ENCODE peak calls at places on chromosomes 4 and X, in ten cellular contexts. One of them, this sample, is unnamed.

GRCh38 chr4:117771647-117772337 is 262.5 kb upstream of the NDST3 start:
- DNase-seq in K562: no peak
- DNase-seq in H1: peak
- DNase-seq in GM12878: no peak
- DNase-seq in suprapubic skin: no peak
- DNase-seq in esophagus muscularis mucosa: no peak
- DNase-seq in transverse colon: no peak
- DNase-seq in HepG2: no peak
- DNase-seq in sigmoid colon: no peak
- DNase-seq in stomach: no peak
- DNase-seq in this sample: no peak

GRCh38 chr4:146465628-146466027 is 56.1 kb downstream of the SLC10A7 start:
- DNase-seq in GM12878: no peak
- DNase-seq in K562: no peak
- DNase-seq in transverse colon: no peak
- DNase-seq in H1: no peak
- DNase-seq in esophagus muscularis mucosa: no peak
- DNase-seq in sigmoid colon: no peak
- DNase-seq in suprapubic skin: no peak
- DNase-seq in stomach: no peak
- DNase-seq in HepG2: no peak
- DNase-seq in this sample: no peak

GRCh38 chr4:124710253-124710849 is 2.2 kb downstream of the ANKRD50 start:
- DNase-seq in H1: no peak
- DNase-seq in HepG2: no peak
- DNase-seq in esophagus muscularis mucosa: no peak
- DNase-seq in transverse colon: no peak
- DNase-seq in GM12878: no peak
- DNase-seq in suprapubic skin: no peak
- DNase-seq in K562: no peak
- DNase-seq in sigmoid colon: no peak
- DNase-seq in stomach: no peak
- DNase-seq in this sample: no peak

GRCh38 chrX:12304261-12304660 is 166.0 kb downstream of the FRMPD4 start:
- DNase-seq in HepG2: no peak
- DNase-seq in stomach: no peak
- DNase-seq in H1: no peak
- DNase-seq in transverse colon: no peak
- DNase-seq in suprapubic skin: no peak
- DNase-seq in K562: no peak
- DNase-seq in GM12878: no peak
- DNase-seq in esophagus muscularis mucosa: no peak
- DNase-seq in sigmoid colon: no peak
- DNase-seq in this sample: no peak

GRCh38 chr4:7837597-7838135 is 102.0 kb downstream of the AFAP1 start:
- DNase-seq in sigmoid colon: peak
- DNase-seq in esophagus muscularis mucosa: no peak
- DNase-seq in suprapubic skin: no peak
- DNase-seq in HepG2: no peak
- DNase-seq in GM12878: no peak
- DNase-seq in transverse colon: no peak
- DNase-seq in K562: no peak
- DNase-seq in stomach: no peak
- DNase-seq in H1: no peak
- DNase-seq in this sample: no peak

GRCh38 chr4:81095411-81095810 is 64.9 kb downstream of the BMP3 start:
- DNase-seq in sigmoid colon: no peak
- DNase-seq in HepG2: no peak
- DNase-seq in esophagus muscularis mucosa: no peak
- DNase-seq in GM12878: no peak
- DNase-seq in K562: no peak
- DNase-seq in transverse colon: no peak
- DNase-seq in stomach: no peak
- DNase-seq in suprapubic skin: no peak
- DNase-seq in H1: no peak
- DNase-seq in this sample: no peak

GRCh38 chr4:56226579-56226978 is 160.7 kb downstream of the AASDH start:
- DNase-seq in HepG2: no peak
- DNase-seq in transverse colon: no peak
- DNase-seq in GM12878: no peak
- DNase-seq in sigmoid colon: no peak
- DNase-seq in H1: no peak
- DNase-seq in stomach: no peak
- DNase-seq in suprapubic skin: no peak
- DNase-seq in esophagus muscularis mucosa: no peak
- DNase-seq in K562: no peak
- DNase-seq in this sample: no peak

GRCh38 chr4:125985856-125986255 is 671.1 kb downstream of the FAT4 start:
- DNase-seq in suprapubic skin: no peak
- DNase-seq in sigmoid colon: no peak
- DNase-seq in transverse colon: no peak
- DNase-seq in esophagus muscularis mucosa: no peak
- DNase-seq in H1: peak
- DNase-seq in HepG2: no peak
- DNase-seq in stomach: no peak
- DNase-seq in GM12878: peak
- DNase-seq in K562: no peak
- DNase-seq in this sample: no peak

GRCh38 chr4:5374577-5374976 is 323.3 kb downstream of the STK32B start:
- DNase-seq in GM12878: no peak
- DNase-seq in sigmoid colon: no peak
- DNase-seq in K562: no peak
- DNase-seq in stomach: no peak
- DNase-seq in esophagus muscularis mucosa: no peak
- DNase-seq in H1: no peak
- DNase-seq in suprapubic skin: peak
- DNase-seq in HepG2: no peak
- DNase-seq in transverse colon: no peak
- DNase-seq in this sample: no peak

GRCh38 chrX:66014560-66014959 is 25.3 kb downstream of the VSIG4 start:
- DNase-seq in K562: no peak
- DNase-seq in GM12878: no peak
- DNase-seq in suprapubic skin: no peak
- DNase-seq in sigmoid colon: no peak
- DNase-seq in HepG2: no peak
- DNase-seq in stomach: no peak
- DNase-seq in esophagus muscularis mucosa: no peak
- DNase-seq in transverse colon: no peak
- DNase-seq in H1: no peak
- DNase-seq in this sample: no peak

GRCh38 chr4:44859477-44859876 is 133.1 kb upstream of the GNPDA2 start:
- DNase-seq in stomach: no peak
- DNase-seq in transverse colon: no peak
- DNase-seq in GM12878: no peak
- DNase-seq in esophagus muscularis mucosa: no peak
- DNase-seq in H1: no peak
- DNase-seq in HepG2: no peak
- DNase-seq in suprapubic skin: no peak
- DNase-seq in sigmoid colon: no peak
- DNase-seq in K562: no peak
- DNase-seq in this sample: no peak

GRCh38 chr4:7524064-7524682 is 89.4 kb upstream of the PSAPL1 start:
- DNase-seq in sigmoid colon: no peak
- DNase-seq in stomach: no peak
- DNase-seq in H1: no peak
- DNase-seq in suprapubic skin: no peak
- DNase-seq in GM12878: no peak
- DNase-seq in K562: no peak
- DNase-seq in esophagus muscularis mucosa: no peak
- DNase-seq in HepG2: no peak
- DNase-seq in transverse colon: no peak
- DNase-seq in this sample: no peak

GRCh38 chr4:54238389-54238788 is 9.3 kb downstream of the PDGFRA start:
- DNase-seq in esophagus muscularis mucosa: no peak
- DNase-seq in sigmoid colon: no peak
- DNase-seq in HepG2: no peak
- DNase-seq in transverse colon: no peak
- DNase-seq in H1: no peak
- DNase-seq in stomach: no peak
- DNase-seq in suprapubic skin: no peak
- DNase-seq in K562: no peak
- DNase-seq in GM12878: no peak
- DNase-seq in this sample: no peak

GRCh38 chrX:148354906-148355305 is 145.5 kb upstream of the AFF2 start:
- DNase-seq in sigmoid colon: no peak
- DNase-seq in H1: no peak
- DNase-seq in K562: no peak
- DNase-seq in GM12878: no peak
- DNase-seq in HepG2: no peak
- DNase-seq in suprapubic skin: no peak
- DNase-seq in stomach: no peak
- DNase-seq in transverse colon: no peak
- DNase-seq in esophagus muscularis mucosa: no peak
- DNase-seq in this sample: no peak

GRCh38 chr4:3249681-3250437 is 900 bp downstream of the MSANTD1 start:
- DNase-seq in stomach: no peak
- DNase-seq in sigmoid colon: no peak
- DNase-seq in GM12878: no peak
- DNase-seq in suprapubic skin: no peak
- DNase-seq in H1: no peak
- DNase-seq in esophagus muscularis mucosa: no peak
- DNase-seq in transverse colon: no peak
- DNase-seq in HepG2: no peak
- DNase-seq in K562: no peak
- DNase-seq in this sample: no peak

GRCh38 chr4:151534195-151534594 is 125.2 kb downstream of the FHIP1A start:
- DNase-seq in esophagus muscularis mucosa: no peak
- DNase-seq in suprapubic skin: no peak
- DNase-seq in H1: no peak
- DNase-seq in stomach: no peak
- DNase-seq in HepG2: no peak
- DNase-seq in K562: no peak
- DNase-seq in sigmoid colon: no peak
- DNase-seq in GM12878: no peak
- DNase-seq in transverse colon: no peak
- DNase-seq in this sample: no peak
- TF ChIP-seq POLR2A in esophagus muscularis mucosa: no peak
- TF ChIP-seq POLR2A in suprapubic skin: no peak
- TF ChIP-seq POLR2A in H1: no peak
- TF ChIP-seq POLR2A in stomach: no peak
- TF ChIP-seq POLR2A in HepG2: no peak
- TF ChIP-seq POLR2A in K562: no peak
- TF ChIP-seq POLR2A in sigmoid colon: no peak
- TF ChIP-seq POLR2A in GM12878: no peak
- TF ChIP-seq POLR2A in transverse colon: no peak
- TF ChIP-seq POLR2A in this sample: no peak

DNA sequence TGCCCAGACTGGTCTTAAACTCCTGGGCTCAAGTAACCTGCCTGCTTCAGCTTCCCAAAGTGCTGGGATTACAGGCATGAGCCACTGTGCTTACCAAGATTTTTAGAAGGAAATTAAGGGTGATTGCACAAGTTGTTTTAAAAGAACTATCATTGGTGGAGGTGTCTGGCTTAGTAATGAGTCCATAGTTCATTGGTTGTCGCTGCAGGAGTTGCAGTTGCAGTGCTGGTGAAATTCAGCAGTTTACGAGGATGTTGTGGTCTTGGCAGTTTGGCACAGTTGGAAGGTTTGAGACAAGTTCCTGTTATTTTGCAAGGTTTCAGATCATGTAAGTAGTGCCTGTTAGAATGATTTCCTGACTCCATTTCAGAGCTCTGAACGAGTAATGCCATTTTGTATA is 48.1 kb downstream of the RAB40AL start:
- DNase-seq in stomach: no peak
- DNase-seq in H1: no peak
- DNase-seq in transverse colon: no peak
- DNase-seq in sigmoid colon: no peak
- DNase-seq in suprapubic skin: no peak
- DNase-seq in esophagus muscularis mucosa: no peak
- DNase-seq in HepG2: no peak
- DNase-seq in GM12878: no peak
- DNase-seq in K562: no peak
- DNase-seq in this sample: no peak
- TF ChIP-seq POLR2AphosphoS5 in stomach: no peak
- TF ChIP-seq POLR2AphosphoS5 in H1: no peak
- TF ChIP-seq POLR2AphosphoS5 in transverse colon: no peak
- TF ChIP-seq POLR2AphosphoS5 in sigmoid colon: no peak
- TF ChIP-seq POLR2AphosphoS5 in suprapubic skin: no peak
- TF ChIP-seq POLR2AphosphoS5 in esophagus muscularis mucosa: no peak
- TF ChIP-seq POLR2AphosphoS5 in HepG2: no peak
- TF ChIP-seq POLR2AphosphoS5 in GM12878: no peak
- TF ChIP-seq POLR2AphosphoS5 in K562: no peak
- TF ChIP-seq POLR2AphosphoS5 in this sample: no peak

GRCh38 chr4:1491630-1492457 is 85.6 kb upstream of the NKX1-1 start:
- DNase-seq in H1: no peak
- DNase-seq in sigmoid colon: peak
- DNase-seq in transverse colon: no peak
- DNase-seq in K562: no peak
- DNase-seq in stomach: no peak
- DNase-seq in HepG2: no peak
- DNase-seq in esophagus muscularis mucosa: no peak
- DNase-seq in GM12878: no peak
- DNase-seq in suprapubic skin: peak
- DNase-seq in this sample: peak
- TF ChIP-seq EP300 in H1: no peak
- TF ChIP-seq EP300 in sigmoid colon: no peak
- TF ChIP-seq EP300 in transverse colon: no peak
- TF ChIP-seq EP300 in K562: no peak
- TF ChIP-seq EP300 in stomach: no peak
- TF ChIP-seq EP300 in HepG2: no peak
- TF ChIP-seq EP300 in esophagus muscularis mucosa: no peak
- TF ChIP-seq EP300 in GM12878: no peak
- TF ChIP-seq EP300 in suprapubic skin: no peak
- TF ChIP-seq EP300 in this sample: no peak

GRCh38 chr4:42641696-42642095 is 15.2 kb downstream of the ATP8A1 start:
- DNase-seq in esophagus muscularis mucosa: no peak
- DNase-seq in transverse colon: no peak
- DNase-seq in stomach: no peak
- DNase-seq in sigmoid colon: no peak
- DNase-seq in HepG2: no peak
- DNase-seq in K562: no peak
- DNase-seq in GM12878: no peak
- DNase-seq in H1: no peak
- DNase-seq in suprapubic skin: no peak
- DNase-seq in this sample: no peak

GRCh38 chr4:42646013-42646784 is 10.7 kb downstream of the ATP8A1 start:
- DNase-seq in transverse colon: no peak
- DNase-seq in stomach: no peak
- DNase-seq in sigmoid colon: no peak
- DNase-seq in HepG2: no peak
- DNase-seq in H1: no peak
- DNase-seq in esophagus muscularis mucosa: no peak
- DNase-seq in GM12878: no peak
- DNase-seq in K562: no peak
- DNase-seq in suprapubic skin: no peak
- DNase-seq in this sample: no peak

GRCh38 chr4:42644897-42645296 is 12.0 kb downstream of the ATP8A1 start:
- DNase-seq in H1: no peak
- DNase-seq in stomach: no peak
- DNase-seq in sigmoid colon: no peak
- DNase-seq in HepG2: no peak
- DNase-seq in GM12878: no peak
- DNase-seq in esophagus muscularis mucosa: no peak
- DNase-seq in suprapubic skin: no peak
- DNase-seq in K562: no peak
- DNase-seq in transverse colon: no peak
- DNase-seq in this sample: no peak

GRCh38 chr4:42642136-42642797 is 14.6 kb downstream of the ATP8A1 start:
- DNase-seq in K562: no peak
- DNase-seq in sigmoid colon: no peak
- DNase-seq in transverse colon: no peak
- DNase-seq in esophagus muscularis mucosa: no peak
- DNase-seq in stomach: no peak
- DNase-seq in HepG2: no peak
- DNase-seq in suprapubic skin: no peak
- DNase-seq in H1: no peak
- DNase-seq in GM12878: no peak
- DNase-seq in this sample: no peak

GRCh38 chr4:42643685-42644084 is 13.2 kb downstream of the ATP8A1 start:
- DNase-seq in esophagus muscularis mucosa: no peak
- DNase-seq in K562: no peak
- DNase-seq in H1: no peak
- DNase-seq in transverse colon: no peak
- DNase-seq in stomach: no peak
- DNase-seq in sigmoid colon: no peak
- DNase-seq in GM12878: peak
- DNase-seq in suprapubic skin: no peak
- DNase-seq in HepG2: peak
- DNase-seq in this sample: no peak
- TF ChIP-seq POLR2A in esophagus muscularis mucosa: no peak
- TF ChIP-seq POLR2A in K562: no peak
- TF ChIP-seq POLR2A in H1: no peak
- TF ChIP-seq POLR2A in transverse colon: no peak
- TF ChIP-seq POLR2A in stomach: no peak
- TF ChIP-seq POLR2A in sigmoid colon: no peak
- TF ChIP-seq POLR2A in GM12878: peak
- TF ChIP-seq POLR2A in suprapubic skin: no peak
- TF ChIP-seq POLR2A in HepG2: no peak
- TF ChIP-seq POLR2A in this sample: no peak

This sample was measured in upper lobe of left lung.